ENCODE peak calls at places on chromosome 19, in eight cellular contexts. W, Q, K, M, Z, J, G and B are unnamed samples.

GRCh38 chr19:11265785-11266236 is 3.5 kb upstream of the DOCK6 start:
- DNase-seq in K (no peak), Q (no peak), J (peak; percentile 83), M (no peak), Z (peak; percentile 71), G (no peak), W (no peak), B (no peak)

GRCh38 chr19:58182577-58182988 is 278 bp upstream of the ZNF274 start:
- DNase-seq in Q (no peak), W (no peak), Z (no peak), M (no peak), J (no peak), K (no peak), G (peak; percentile 92), B (no peak)

GRCh38 chr19:14764401-14764800 is 14.0 kb downstream of the ADGRE2 start:
- DNase-seq in J (no peak), Q (no peak), Z (no peak), M (no peak), K (no peak), G (no peak), W (no peak), B (no peak)

GRCh38 chr19:53328967-53329366 is 4.6 kb upstream of the ZNF845 start:
- DNase-seq in M (peak; percentile 40), W (no peak), J (no peak), G (no peak), Z (no peak), K (peak; percentile 35), Q (no peak), B (peak; percentile 73)

GRCh38 chr19:12222980-12223630 is 60.2 kb downstream of the ZNF136 start:
- DNase-seq in J (no peak), Q (no peak), G (no peak), Z (no peak), M (no peak), K (no peak), W (no peak), B (no peak)

GRCh38 chr19:41362143-41362847 is 1.7 kb downstream of the B9D2 start:
- DNase-seq in J (no peak), K (no peak), Z (no peak), G (no peak), M (no peak), Q (no peak), W (no peak), B (no peak)

GRCh38 chr19:32296694-32297093 is 48.7 kb upstream of the ZNF507 start:
- DNase-seq in M (no peak), Z (no peak), G (no peak), Q (no peak), J (no peak), K (no peak), W (no peak), B (no peak)

GRCh38 chr19:41796362-41796761 is at the start of gene CEACAM3:
- DNase-seq in Z (no peak), W (no peak), K (no peak), M (no peak), J (no peak), G (no peak), Q (no peak), B (no peak)

GRCh38 chr19:21838646-21839045 is 2.7 kb upstream of the ZNF43 start:
- DNase-seq in G (no peak), Z (no peak), J (no peak), W (no peak), M (no peak), K (no peak), Q (no peak), B (no peak)

GRCh38 chr19:46985532-46986415 is 33.9 kb upstream of the NPAS1 start:
- DNase-seq in G (no peak), M (no peak), W (no peak), K (no peak), J (no peak), Q (no peak), Z (no peak), B (no peak)

GRCh38 chr19:57406516-57407123 is 4.3 kb upstream of the ZNF17 start:
- DNase-seq in Z (no peak), G (peak; percentile 70), J (peak; percentile 83), W (no peak), Q (no peak), M (peak; percentile 56), K (no peak), B (no peak)

GRCh38 chr19:40398417-40399056 is 8.6 kb upstream of the HIPK4 start:
- DNase-seq in Z (no peak), G (peak; percentile 42), J (peak; percentile 83), Q (no peak), W (no peak), M (no peak), K (peak; percentile 45), B (no peak)

DNA sequence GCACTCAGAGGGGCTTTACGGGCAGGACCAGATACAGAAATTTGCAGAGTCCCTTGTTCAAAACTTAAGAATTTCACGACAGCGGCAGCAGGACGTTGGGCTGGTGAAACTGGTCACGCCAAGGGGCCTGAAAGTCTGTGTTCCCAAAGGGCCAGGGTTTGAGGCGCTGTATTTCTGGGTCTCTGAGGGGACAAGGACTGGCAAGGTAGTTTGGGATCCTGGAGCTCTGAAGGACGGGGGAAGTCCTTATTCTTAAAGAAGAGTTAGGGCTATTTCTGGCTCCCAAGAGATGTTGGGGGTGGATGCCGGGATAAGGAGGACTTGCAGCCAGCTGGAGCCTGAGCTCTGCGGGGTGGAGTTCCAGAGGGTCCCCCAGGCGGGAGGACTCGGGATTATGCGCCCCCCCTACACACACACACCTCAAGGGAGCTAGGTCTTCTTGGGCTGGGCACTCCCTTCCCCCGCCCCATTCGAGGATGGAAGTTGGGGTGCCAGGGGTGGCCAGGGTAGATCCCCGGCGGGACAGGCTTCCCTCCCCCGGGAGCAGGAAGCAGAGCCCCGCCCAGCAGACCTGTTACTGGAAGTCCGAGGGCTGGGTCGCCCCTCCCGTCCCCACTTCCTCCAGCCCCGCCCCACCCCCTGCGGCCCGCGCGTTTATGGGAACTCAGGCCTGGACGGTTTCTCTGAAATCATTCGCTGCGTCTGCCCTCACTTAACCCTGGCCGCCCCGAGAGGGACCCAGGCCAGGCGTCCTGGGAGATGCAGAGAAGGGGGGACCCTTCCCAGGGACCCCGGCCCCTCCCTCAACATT is 5.6 kb downstream of the BCL3 start:
- DNase-seq in M (peak; percentile 94), K (peak; percentile 91), W (peak; percentile 87), Z (peak; percentile 82), Q (peak; percentile 78), G (peak; percentile 97), J (peak; percentile 99), B (peak; percentile 95)
- H3K4me1 ChIP-seq in M (peaks cover 25% of the 10 kb centered on the region), K (peaks cover 33% of the 10 kb centered on the region), W (peaks cover 82% of the 10 kb centered on the region), Z (peaks cover 91% of the 10 kb centered on the region), Q (peaks cover 63% of the 10 kb centered on the region), G (peaks cover 24% of the 10 kb centered on the region), J (peaks cover 72% of the 10 kb centered on the region), B (peaks cover 90% of the 10 kb centered on the region)

GRCh38 chr19:17868669-17869068 is 3.1 kb upstream of the SLC5A5 start:
- DNase-seq in J (no peak), G (no peak), Q (no peak), K (no peak), Z (no peak), W (no peak), M (no peak), B (no peak)

GRCh38 chr19:17866312-17867012 is 5.3 kb upstream of the SLC5A5 start:
- DNase-seq in K (no peak), Z (no peak), M (no peak), W (no peak), J (no peak), Q (no peak), G (no peak), B (no peak)

GRCh38 chr19:17869114-17869608 is 2.6 kb upstream of the SLC5A5 start:
- DNase-seq in Z (no peak), W (no peak), Q (no peak), K (no peak), G (no peak), J (no peak), M (no peak), B (no peak)

GRCh38 chr19:17865364-17866311 is 5.9 kb downstream of the RPL18A start:
- DNase-seq in M (no peak), Q (no peak), J (no peak), K (no peak), W (no peak), G (no peak), Z (no peak), B (no peak)

GRCh38 chr19:17867087-17867486 is 4.7 kb upstream of the SLC5A5 start:
- DNase-seq in Q (no peak), W (no peak), J (no peak), K (no peak), M (no peak), G (no peak), Z (no peak), B (no peak)
- H3K27ac ChIP-seq in Q (no peak overlapping the region), W (no peak overlapping the region), J (no peak overlapping the region), K (no peak overlapping the region), M (no peak overlapping the region), G (no peak overlapping the region), Z (no peak overlapping the region), B (no peak overlapping the region)

DNA sequence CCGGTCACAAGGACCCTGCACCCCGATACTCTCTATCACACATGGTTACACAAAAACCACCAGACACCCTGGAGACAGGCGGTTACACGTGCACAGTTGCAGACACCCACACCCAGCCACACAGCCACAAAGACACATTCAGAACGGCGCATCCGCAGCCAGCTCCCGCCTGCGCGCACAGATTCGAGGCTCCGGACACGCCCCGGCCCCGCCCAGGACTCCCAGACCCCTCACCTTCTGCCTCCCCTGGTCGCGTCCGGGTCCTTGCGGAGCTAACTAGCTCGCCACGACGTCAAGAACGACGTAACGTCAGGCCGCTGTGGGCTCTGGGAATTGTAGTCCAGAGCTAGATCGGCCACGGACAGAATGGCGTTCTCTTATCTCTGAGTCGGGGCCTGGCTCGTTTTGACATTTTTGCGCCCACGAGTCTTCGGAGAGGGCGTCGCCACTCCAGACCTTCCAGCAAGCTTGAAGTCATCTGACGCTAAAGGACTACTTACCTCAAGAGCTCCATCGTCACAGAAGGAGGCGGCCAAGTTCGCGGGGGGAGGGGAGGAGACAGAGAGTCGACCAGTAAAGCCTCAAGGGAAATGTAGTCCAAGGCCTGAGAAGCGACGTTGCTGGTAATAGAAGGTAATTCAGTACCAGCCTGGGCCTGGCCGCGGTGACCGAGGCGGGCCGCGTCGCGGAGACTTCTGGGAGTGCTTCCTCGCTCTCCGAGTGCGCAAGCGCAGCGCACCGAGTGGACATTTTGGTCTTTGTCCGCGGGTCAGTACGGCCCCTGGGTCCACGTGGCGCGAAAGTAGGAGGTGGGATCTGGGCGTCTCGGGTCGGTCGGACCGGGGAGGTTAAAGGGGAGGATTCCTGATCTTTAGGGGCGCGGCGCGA is at the start of the genes ZNF146 and ZNF565:
- DNase-seq in G (peak; percentile 98), M (peak; percentile 98), Z (peak; percentile 100), K (peak; percentile 98), J (peak; percentile 99), Q (peak; percentile 96), W (peak; percentile 94), B (peak; percentile 99)
- TF ChIP-seq CTCF in G (peak; percentile 37), M (no peak), Z (no peak), K (peak; percentile 40), J (peak; percentile 36), Q (no peak), W (peak; percentile 43), B (peak; percentile 56)

DNA sequence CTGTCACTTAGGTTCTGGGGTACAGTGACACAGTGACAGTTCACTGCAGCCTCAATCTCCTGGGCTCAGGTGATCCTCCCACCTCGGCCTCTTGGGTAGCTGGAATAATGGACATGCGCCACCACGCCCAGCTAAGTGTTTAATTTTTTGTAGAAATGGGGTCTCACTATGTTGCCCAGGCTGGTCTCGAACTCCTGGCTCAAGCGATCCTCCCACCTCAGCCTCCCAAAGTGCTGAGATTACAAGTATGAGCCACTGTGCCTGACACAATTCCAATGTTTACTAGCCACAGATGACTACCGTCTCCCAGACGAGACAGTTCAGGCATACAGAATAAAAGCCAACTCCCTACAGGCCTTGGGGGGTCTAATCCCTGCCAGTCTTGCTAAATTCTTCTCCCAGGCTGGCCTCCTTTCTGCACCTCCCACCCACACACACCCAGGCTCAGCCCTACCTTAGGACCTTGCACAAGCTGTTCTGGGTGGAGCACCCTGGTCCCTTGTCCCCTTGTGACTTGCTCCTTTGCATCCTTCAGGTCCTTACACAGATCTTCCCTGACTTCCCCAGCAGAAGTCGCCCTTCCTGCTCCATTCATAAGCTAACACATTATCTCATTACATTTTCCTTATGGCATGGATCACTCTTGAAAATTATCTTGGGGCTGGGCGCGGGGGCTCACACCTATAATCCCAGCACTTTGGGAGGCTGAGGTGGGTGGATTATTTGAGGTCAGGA is 106.4 kb downstream of the INSR start:
- DNase-seq in J (no peak), Z (no peak), Q (no peak), K (no peak), G (no peak), M (no peak), W (no peak), B (no peak)
- H3K4me1 ChIP-seq in J (peaks cover under 1% of the 10 kb centered on the region), Z (no peaks in the 10 kb centered on the region), Q (no peaks in the 10 kb centered on the region), K (no peaks in the 10 kb centered on the region), G (no peaks in the 10 kb centered on the region), M (peaks cover 4% of the 10 kb centered on the region), W (peaks cover 9% of the 10 kb centered on the region), B (no peaks in the 10 kb centered on the region)